ENCODE peak calls at places on chromosome 1, in six cellular contexts. W, J, Y, G, L and Z are unnamed samples.

GRCh38 chr1:178867670-178868069 is 3.2 kb downstream of the ANGPTL1 start:
- DNase-seq in W (no peak), J (no peak), Y (peak; percentile 41), G (no peak), L (no peak), Z (peak; percentile 38)

GRCh38 chr1:983736-984475 is 2.0 kb upstream of the PERM1 start:
- DNase-seq in W (peak; percentile 61), J (peak; percentile 70), Y (no peak), G (peak; percentile 23), L (peak; percentile 78), Z (peak; percentile 61)

GRCh38 chr1:94315552-94316116 is 78.2 kb upstream of the ARHGAP29 start:
- DNase-seq in W (no peak), J (no peak), Y (no peak), G (no peak), L (no peak), Z (no peak)

GRCh38 chr1:16484501-16484835 is 29.6 kb downstream of the RNU1-1 start:
- DNase-seq in W (no peak), J (no peak), Y (no peak), G (no peak), L (no peak), Z (no peak)

GRCh38 chr1:96187027-96187426 is 534.6 kb upstream of the PTBP2 start:
- DNase-seq in W (no peak), J (no peak), Y (no peak), G (no peak), L (no peak), Z (no peak)

GRCh38 chr1:193763313-193763712 is 576.9 kb upstream of the B3GALT2 start:
- DNase-seq in W (no peak), J (no peak), Y (peak; percentile 5), G (no peak), L (no peak), Z (peak; percentile 37)

GRCh38 chr1:25095635-25096200 is 136.6 kb downstream of the SYF2 start:
- DNase-seq in W (no peak), J (no peak), Y (no peak), G (peak; percentile 61), L (no peak), Z (no peak)

GRCh38 chr1:224592636-224593579 is 23.2 kb upstream of the CNIH3 start:
- DNase-seq in W (no peak), J (no peak), Y (peak; percentile 81), G (peak; percentile 23), L (no peak), Z (no peak)

GRCh38 chr1:167492509-167492910 is 25.8 kb downstream of the CD247 start:
- DNase-seq in W (peak; percentile 18), J (no peak), Y (no peak), G (no peak), L (no peak), Z (no peak)

GRCh38 chr1:99558539-99558938 is 87.4 kb upstream of the PALMD start:
- DNase-seq in W (no peak), J (no peak), Y (peak; percentile 61), G (no peak), L (no peak), Z (peak; percentile 32)

GRCh38 chr1:31944205-31945089 is 6.3 kb upstream of the PTP4A2 start:
- DNase-seq in W (peak; percentile 65), J (peak; percentile 71), Y (peak; percentile 85), G (peak; percentile 97), L (peak; percentile 88), Z (peak; percentile 98)